ENCODE peak calls at places on chromosomes 7 and 10, in four cellular contexts. Z is H1, W is SK-N-SH, M is HepG2. G is an unnamed sample.

GRCh38 chr7:100130608-100131453 is 4.1 kb downstream of the MBLAC1 start:
- DNase-seq in Z (no peak), W (peak), M (peak), G (no peak)

GRCh38 chr7:140231779-140232491 is 55.2 kb upstream of the KDM7A start:
- DNase-seq in Z (no peak), W (no peak), M (no peak), G (no peak)

GRCh38 chr10:520402-520787 is 169.1 kb downstream of the DIP2C start:
- DNase-seq in Z (no peak), W (no peak), M (no peak), G (no peak)

GRCh38 chr7:66694286-66694685 is 46.2 kb upstream of the RABGEF1 start:
- DNase-seq in Z (no peak), W (no peak), M (no peak), G (no peak)

GRCh38 chr7:73517241-73517995 is 4.7 kb downstream of the BAZ1B start:
- DNase-seq in Z (no peak), W (no peak), M (no peak), G (no peak)

GRCh38 chr10:4569132-4569531 is 256.9 kb upstream of the AKR1E2 start:
- DNase-seq in Z (no peak), W (no peak), M (no peak), G (no peak)

GRCh38 chr7:17239046-17239445 is 59.4 kb upstream of the AHR start:
- DNase-seq in Z (no peak), W (no peak), M (no peak), G (no peak)

GRCh38 chr10:3178070-3178469 is 5.5 kb upstream of the PITRM1 start:
- DNase-seq in Z (no peak), W (no peak), M (no peak), G (no peak)

GRCh38 chr10:7111574-7111973 is 299.3 kb downstream of the SFMBT2 start:
- DNase-seq in Z (no peak), W (no peak), M (no peak), G (no peak)

GRCh38 chr10:117237401-117237991 is 3.4 kb upstream of the SLC18A2 start:
- DNase-seq in Z (no peak), W (no peak), M (no peak), G (no peak)

GRCh38 chr7:71752171-71752935 is 620.4 kb downstream of the GALNT17 start:
- DNase-seq in Z (peak), W (peak), M (peak), G (no peak)

GRCh38 chr7:29851487-29851886 is 45.2 kb downstream of the WIPF3 start:
- DNase-seq in Z (no peak), W (no peak), M (no peak), G (no peak)

GRCh38 chr10:24468281-24468751 is 255.4 kb downstream of the ARHGAP21 start:
- DNase-seq in Z (no peak), W (no peak), M (no peak), G (no peak)

GRCh38 chr7:140062118-140062527 is 628 bp downstream of the PARP12 start:
- DNase-seq in Z (no peak), W (no peak), M (no peak), G (no peak)

GRCh38 chr7:265192-265997 is 24.6 kb upstream of the FOXL3 start:
- DNase-seq in Z (no peak), W (no peak), M (no peak), G (no peak)

GRCh38 chr7:142231716-142232115 is 26.1 kb downstream of the PRSS58 start:
- DNase-seq in Z (peak), W (peak), M (peak), G (no peak)

GRCh38 chr7:42274052-42274451 is 37.0 kb upstream of the GLI3 start:
- DNase-seq in Z (no peak), W (no peak), M (no peak), G (no peak)

GRCh38 chr10:129909531-129910286 is 54.4 kb downstream of the EBF3 start:
- DNase-seq in Z (no peak), W (no peak), M (no peak), G (no peak)

GRCh38 chr7:134547738-134548054 is 1.2 kb upstream of the AKR1B15 start:
- DNase-seq in Z (peak), W (no peak), M (no peak), G (peak)

GRCh38 chr10:32141018-32141807 is 85.0 kb upstream of the KIF5B start:
- DNase-seq in Z (no peak), W (no peak), M (no peak), G (no peak)

GRCh38 chr7:37920619-37921339 is at the start of gene EPDR1:
- DNase-seq in Z (no peak), W (peak), M (peak), G (no peak)

GRCh38 chr7:149175150-149175549 is 20.2 kb upstream of the ZNF282 start:
- DNase-seq in Z (no peak), W (peak), M (no peak), G (no peak)

GRCh38 chr10:29329420-29329819 is 40.5 kb downstream of the LYZL1 start:
- DNase-seq in Z (no peak), W (no peak), M (peak), G (no peak)

GRCh38 chr10:127347202-127347959 is 151.0 kb upstream of the INSYN2A start:
- DNase-seq in Z (no peak), W (no peak), M (no peak), G (no peak)

GRCh38 chr7:25028370-25028971 is 48.5 kb upstream of the OSBPL3 start:
- DNase-seq in Z (no peak), W (no peak), M (peak), G (no peak)

GRCh38 chr7:44440577-44441078 is 49.8 kb downstream of the NUDCD3 start:
- DNase-seq in Z (no peak), W (no peak), M (no peak), G (no peak)

GRCh38 chr7:35015346-35015859 is 21.9 kb downstream of the DPY19L1 start:
- DNase-seq in Z (no peak), W (no peak), M (no peak), G (no peak)

GRCh38 chr10:45602836-45603235 is 69.7 kb downstream of the ZFAND4 start:
- DNase-seq in Z (no peak), W (no peak), M (no peak), G (no peak)

GRCh38 chr7:83155996-83156395 is 6.7 kb downstream of the PCLO start:
- DNase-seq in Z (no peak), W (no peak), M (no peak), G (no peak)

GRCh38 chr10:82150123-82150900 is 275.3 kb downstream of the NRG3 start:
- DNase-seq in Z (peak), W (peak), M (no peak), G (no peak)

GRCh38 chr7:109549461-109549860 is 979.8 kb downstream of the DNAJB9 start:
- DNase-seq in Z (no peak), W (no peak), M (no peak), G (no peak)

GRCh38 chr7:44707558-44708230 is 41.0 kb upstream of the ZMIZ2 start:
- DNase-seq in Z (no peak), W (peak), M (no peak), G (no peak)

GRCh38 chr7:43649755-43650274 is 66.9 kb downstream of the STK17A start:
- DNase-seq in Z (no peak), W (no peak), M (no peak), G (peak)

GRCh38 chr10:116654816-116655215 is 34.1 kb downstream of the PNLIPRP2 start:
- DNase-seq in Z (no peak), W (peak), M (peak), G (no peak)

GRCh38 chr7:85103962-85104361 is 82.9 kb downstream of the SEMA3D start:
- DNase-seq in Z (no peak), W (no peak), M (no peak), G (no peak)

GRCh38 chr10:6788191-6788590 is 208.1 kb upstream of the PRKCQ start:
- DNase-seq in Z (no peak), W (no peak), M (no peak), G (no peak)

GRCh38 chr7:117834983-117835664 is 38.1 kb downstream of the CTTNBP2 start:
- DNase-seq in Z (no peak), W (no peak), M (no peak), G (no peak)

GRCh38 chr7:100423315-100423714 is 5.2 kb downstream of the ZCWPW1 start:
- DNase-seq in Z (no peak), W (no peak), M (no peak), G (no peak)

GRCh38 chr10:101803511-101803910 is 14.7 kb downstream of the OGA start:
- DNase-seq in Z (no peak), W (no peak), M (no peak), G (no peak)
- TF ChIP-seq TCF12 in Z (no peak), W (no peak), M (no peak), G (no peak)

GRCh38 chr7:158054611-158055010 is 533.0 kb downstream of the PTPRN2 start:
- DNase-seq in Z (no peak), W (no peak), M (no peak), G (no peak)

GRCh38 chr7:158054081-158054480 is 533.5 kb downstream of the PTPRN2 start:
- DNase-seq in Z (no peak), W (no peak), M (no peak), G (no peak)

GRCh38 chr7:158057446-158057845 is 530.2 kb downstream of the PTPRN2 start:
- DNase-seq in Z (no peak), W (no peak), M (no peak), G (no peak)

GRCh38 chr7:158055726-158056510 is 531.7 kb downstream of the PTPRN2 start:
- DNase-seq in Z (no peak), W (no peak), M (no peak), G (no peak)

DNA sequence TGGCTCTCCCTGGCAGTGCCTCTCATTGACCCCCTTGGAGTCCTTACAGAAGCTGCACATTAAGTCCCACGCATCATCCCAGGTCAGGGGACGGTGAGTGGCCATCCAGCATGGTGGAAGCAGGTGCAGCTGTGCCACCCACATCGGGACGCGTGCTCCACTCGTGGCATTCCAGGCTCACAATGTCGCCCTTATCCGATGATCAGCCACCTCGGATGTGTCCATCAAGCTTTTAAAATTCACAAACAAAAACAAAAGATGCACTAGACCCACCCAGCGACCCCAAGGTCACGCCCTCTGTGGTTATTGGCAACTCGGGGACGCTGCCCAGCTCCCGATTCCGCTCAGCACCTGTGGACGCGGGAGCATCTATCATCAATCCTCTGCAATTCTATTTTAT is 530.9 kb downstream of the PTPRN2 start:
- DNase-seq in Z (no peak), W (no peak), M (no peak), G (no peak)
- TF ChIP-seq TCF12 in Z (no peak), W (no peak), M (no peak), G (no peak)

DNA sequence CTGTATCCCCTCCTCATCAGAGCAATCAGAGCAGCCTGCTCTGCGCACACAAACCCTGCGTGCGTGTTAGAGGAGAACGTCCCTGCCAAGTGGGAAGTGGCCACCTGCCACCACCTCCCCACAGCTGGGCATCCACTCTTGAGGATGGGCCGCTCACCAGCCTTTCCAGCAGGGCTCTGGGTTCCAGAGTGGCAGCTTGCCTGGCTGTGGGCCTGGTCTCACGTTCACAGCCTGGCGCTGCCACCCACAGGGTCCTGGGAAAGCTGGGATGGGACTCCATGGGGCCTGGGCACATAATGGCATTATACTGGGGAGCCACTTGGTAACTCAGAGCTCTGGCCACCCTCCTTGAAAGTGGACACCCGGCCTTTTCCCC is 151.1 kb upstream of the PPP2R2D start:
- DNase-seq in Z (no peak), W (no peak), M (no peak), G (no peak)
- TF ChIP-seq TCF12 in Z (no peak), W (no peak), M (no peak), G (no peak)

DNA sequence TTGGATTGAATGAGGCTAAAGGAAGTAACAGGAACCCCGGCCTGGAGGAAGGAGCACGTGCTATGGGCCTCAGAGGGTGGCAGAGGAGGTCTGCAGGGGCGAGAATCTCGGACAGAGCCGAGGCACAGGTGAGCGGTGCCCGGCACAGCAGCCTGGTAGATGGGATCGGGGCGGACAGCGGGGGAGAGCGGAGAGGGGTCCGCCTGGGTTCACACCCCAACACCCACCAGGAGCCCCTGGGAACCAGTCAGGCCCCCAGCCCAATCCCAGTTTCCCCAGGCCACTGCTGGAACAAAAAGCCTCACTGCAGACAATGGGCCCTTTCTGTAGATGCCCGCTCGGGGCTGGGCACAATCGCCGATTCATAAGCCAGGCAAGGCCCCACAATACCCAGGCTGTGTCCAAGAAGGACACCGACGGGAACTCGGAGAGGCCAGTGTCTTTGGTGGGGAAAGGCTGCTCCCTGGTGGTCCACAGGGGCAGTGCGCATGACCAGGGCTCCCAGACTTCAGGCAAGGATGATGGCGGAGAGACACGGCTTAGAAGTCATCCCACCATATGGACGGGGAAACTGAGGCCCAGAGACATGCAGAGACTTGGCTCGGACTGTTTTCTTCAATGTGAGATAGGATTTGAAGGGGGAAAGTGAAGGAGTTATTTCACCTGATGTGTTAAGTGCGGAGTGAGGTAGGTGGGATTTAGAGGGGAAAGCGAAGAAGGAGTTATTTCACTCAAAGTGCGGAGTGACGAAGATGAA is 106.9 kb upstream of the GPR26 start:
- DNase-seq in Z (peak), W (peak), M (peak), G (no peak)
- TF ChIP-seq TCF12 in Z (no peak), W (no peak), M (no peak), G (no peak)

GRCh38 chr10:14056545-14057332 is 274.0 kb downstream of the FRMD4A start:
- DNase-seq in Z (peak), W (no peak), M (no peak), G (no peak)
- TF ChIP-seq TCF12 in Z (no peak), W (peak), M (no peak), G (no peak)

GRCh38 chr7:150971242-150972048 is 6.7 kb downstream of the KCNH2 start:
- DNase-seq in Z (no peak), W (peak), M (no peak), G (no peak)
- TF ChIP-seq TCF12 in Z (no peak), W (no peak), M (no peak), G (no peak)

GRCh38 chr10:43594944-43595589 is 11.2 kb upstream of the ZNF485 start:
- DNase-seq in Z (no peak), W (no peak), M (no peak), G (peak)
- TF ChIP-seq TCF12 in Z (no peak), W (no peak), M (no peak), G (no peak)

GRCh38 chr10:28090506-28090905 is 91.6 kb upstream of the ODAD2 start:
- DNase-seq in Z (no peak), W (no peak), M (no peak), G (no peak)
- TF ChIP-seq TCF12 in Z (no peak), W (no peak), M (no peak), G (no peak)